ENCODE peak calls at places on chromosomes 4 and X, in seven cellular contexts. A is HS-27A, W is EH, V is HCT116, D is GDM1, Q is DMS153, N is smooth muscle cell of the brain vasculature. Z is an unnamed sample.

GRCh38 chrX:1618689-1619088 is 3.8 kb downstream of the ASMT start:
- DNase-seq in W (no peak), D (no peak), V (no peak), A (no peak), Q (no peak), N (no peak), Z (no peak)

GRCh38 chrX:39886282-39886681 is 211.5 kb downstream of the BCOR start:
- DNase-seq in V (no peak), A (no peak), N (no peak), D (no peak), W (no peak), Q (no peak), Z (no peak)

GRCh38 chr4:153731239-153731638 is 28.6 kb downstream of the RNF175 start:
- DNase-seq in V (no peak), N (peak), D (no peak), W (peak), A (peak), Q (no peak), Z (no peak)

GRCh38 chrX:100417671-100418070 is 7.6 kb upstream of the PCDH19 start:
- DNase-seq in D (no peak), A (no peak), Q (no peak), W (no peak), N (no peak), V (no peak), Z (no peak)

GRCh38 chr4:99300934-99301333 is 10.1 kb upstream of the ADH1A start:
- DNase-seq in N (peak), Q (no peak), W (peak), V (no peak), A (peak), D (no peak), Z (peak)

GRCh38 chrX:150694738-150695410 is 1.7 kb downstream of the MTMR1 start:
- DNase-seq in D (no peak), N (no peak), A (no peak), V (no peak), Q (no peak), W (peak), Z (no peak)

GRCh38 chrX:13338985-13339384 is 19.1 kb upstream of the ATXN3L start:
- DNase-seq in D (no peak), W (no peak), N (no peak), A (no peak), Q (no peak), V (no peak), Z (no peak)

GRCh38 chr4:151665022-151665421 is 95.8 kb downstream of the GATB start:
- DNase-seq in V (no peak), W (no peak), A (no peak), Q (no peak), D (no peak), N (no peak), Z (no peak)

GRCh38 chrX:8237718-8238117 is 66.7 kb upstream of the VCX2 start:
- DNase-seq in A (no peak), Q (no peak), N (no peak), D (no peak), W (no peak), V (no peak), Z (no peak)

GRCh38 chr4:142534994-142535393 is 311.1 kb downstream of the INPP4B start:
- DNase-seq in Q (no peak), D (no peak), A (no peak), W (peak), N (no peak), V (no peak), Z (no peak)

GRCh38 chr4:39353478-39354177 is 12.5 kb downstream of the RFC1 start:
- DNase-seq in W (peak), A (no peak), D (no peak), V (no peak), N (no peak), Q (no peak), Z (no peak)

GRCh38 chr4:36280555-36280954 is 861 bp upstream of the DTHD1 start:
- DNase-seq in A (no peak), W (no peak), Q (no peak), V (no peak), D (no peak), N (no peak), Z (no peak)

GRCh38 chrX:21905209-21905735 is 35.2 kb upstream of the SMS start:
- DNase-seq in N (no peak), A (no peak), Q (peak), W (no peak), V (no peak), D (no peak), Z (no peak)